ENCODE peak calls at places on chromosomes 12 and 14, in five cellular contexts. Q, W, S, Y and I are unnamed samples.

GRCh38 chr12:68222336-68222735 is 3.3 kb downstream of the IL26 start:
- DNase-seq in W (no peak), Q (no peak), S (no peak), Y (no peak), I (no peak)

GRCh38 chr12:94172031-94172430 is 23.7 kb downstream of the PLXNC1 start:
- DNase-seq in W (no peak), S (peak), Q (no peak), Y (no peak), I (no peak)

GRCh38 chr12:30828686-30829085 is 73.9 kb upstream of the CAPRIN2 start:
- DNase-seq in Y (no peak), S (no peak), W (no peak), Q (no peak), I (no peak)

GRCh38 chr14:89794096-89794495 is 160.4 kb downstream of the EFCAB11 start:
- DNase-seq in Y (no peak), W (no peak), Q (no peak), S (no peak), I (no peak)

GRCh38 chr14:32252030-32252670 is 49.1 kb upstream of the RNU6-8 start:
- DNase-seq in S (peak), Y (peak), Q (peak), W (peak), I (peak)

GRCh38 chr14:73059326-73059725 is 992 bp downstream of the RBM25 start:
- DNase-seq in Q (peak), Y (no peak), W (no peak), S (no peak), I (no peak)

GRCh38 chr12:68304626-68305025 is 27.5 kb downstream of the MDM1 start:
- DNase-seq in S (no peak), Y (no peak), Q (no peak), W (no peak), I (no peak)

GRCh38 chr14:71454010-71454409 is 478.2 kb upstream of the RGS6 start:
- DNase-seq in Y (no peak), W (no peak), Q (no peak), S (no peak), I (no peak)

GRCh38 chr14:50038398-50039119 is 77.8 kb downstream of the VCPKMT start:
- DNase-seq in S (no peak), Q (no peak), W (no peak), Y (no peak), I (peak)

GRCh38 chr12:125981610-125982253 is 916.5 kb downstream of the AACS start:
- DNase-seq in W (no peak), Q (peak), S (no peak), Y (no peak), I (no peak)

GRCh38 chr12:116442304-116442703 is 116.9 kb upstream of the MAP1LC3B2 start:
- DNase-seq in Y (no peak), Q (no peak), S (no peak), W (no peak), I (no peak)

GRCh38 chr12:27614386-27614785 is 81.9 kb upstream of the REP15 start:
- DNase-seq in W (no peak), S (no peak), Y (no peak), Q (no peak), I (no peak)

GRCh38 chr14:94857985-94858384 is 88.1 kb upstream of the GSC start:
- DNase-seq in W (no peak), Y (no peak), Q (no peak), S (no peak), I (no peak)

GRCh38 chr14:56002316-56002715 is 115.9 kb upstream of the PELI2 start:
- DNase-seq in W (no peak), S (no peak), Y (no peak), Q (peak), I (no peak)

GRCh38 chr14:91413547-91414474 is 3.8 kb downstream of the CCDC88C start:
- DNase-seq in Q (peak), Y (no peak), S (no peak), W (peak), I (no peak)

GRCh38 chr12:60072911-60073310 is 477.1 kb downstream of the SLC16A7 start:
- DNase-seq in Q (no peak), W (no peak), Y (no peak), S (no peak), I (no peak)

GRCh38 chr12:65918057-65918456 is 93.8 kb downstream of the HMGA2 start:
- DNase-seq in S (no peak), W (no peak), Y (no peak), Q (no peak), I (no peak)

GRCh38 chr14:91904956-91905645 is 37.8 kb upstream of the TC2N start:
- DNase-seq in S (no peak), Y (no peak), W (no peak), Q (no peak), I (no peak)

GRCh38 chr12:112837629-112838191 is 46.2 kb downstream of the RPH3A start:
- DNase-seq in Y (no peak), S (no peak), Q (peak), W (no peak), I (no peak)

GRCh38 chr12:19739195-19739776 is 300.0 kb downstream of the AEBP2 start:
- DNase-seq in Y (no peak), W (peak), S (no peak), Q (peak), I (no peak)

GRCh38 chr12:101570022-101570421 is 24.7 kb upstream of the MYBPC1 start:
- DNase-seq in W (no peak), Y (no peak), Q (peak), S (no peak), I (no peak)

GRCh38 chr14:56173360-56173922 is 55.2 kb downstream of the PELI2 start:
- DNase-seq in W (no peak), S (no peak), Y (no peak), Q (no peak), I (no peak)

GRCh38 chr12:92696240-92696639 is 6.5 kb upstream of the PLEKHG7 start:
- DNase-seq in S (no peak), W (no peak), Y (no peak), Q (no peak), I (no peak)

GRCh38 chr12:43198608-43199007 is 353.4 kb downstream of the ADAMTS20 start:
- DNase-seq in Y (no peak), Q (no peak), S (no peak), W (no peak), I (no peak)

GRCh38 chr12:102673606-102674005 is 193.2 kb upstream of the IGF1 start:
- DNase-seq in Y (no peak), W (no peak), S (no peak), Q (no peak), I (no peak)

GRCh38 chr12:80040075-80040738 is 59.1 kb upstream of the OTOGL start:
- DNase-seq in Q (no peak), Y (no peak), W (no peak), S (no peak), I (no peak)

GRCh38 chr14:90281261-90281660 is 24.9 kb downstream of the PSMC1 start:
- DNase-seq in S (no peak), W (no peak), Q (no peak), Y (no peak), I (no peak)

GRCh38 chr12:56671608-56672007 is 16.5 kb downstream of the PTGES3 start:
- DNase-seq in Q (no peak), S (no peak), Y (no peak), W (no peak), I (no peak)

GRCh38 chr12:99529966-99530365 is 117.6 kb upstream of the GARIN6 start:
- DNase-seq in S (no peak), Y (no peak), Q (no peak), W (no peak), I (peak)